ENCODE peak calls at places on chromosomes 6 and 20, in seven cellular contexts. V is NB4, F is AG04450, S is aorta, Y is stomach, I is prostate gland, U is Peyer's patch. E is an unnamed sample.

GRCh38 chr6:18990313-18990978 is 603.3 kb downstream of the RNF144B start:
- DNase-seq in I (peak), V (peak), S (peak), F (no peak), Y (peak), U (peak), E (peak)

GRCh38 chr20:939606-940005 is 23.5 kb upstream of the ANGPT4 start:
- DNase-seq in I (no peak), S (no peak), Y (no peak), U (no peak), V (no peak), F (no peak), E (no peak)

GRCh38 chr20:34864216-34864615 is 8.4 kb downstream of the GGT7 start:
- DNase-seq in F (no peak), I (no peak), U (no peak), Y (no peak), V (no peak), S (no peak), E (no peak)

GRCh38 chr20:47785900-47786762 is 850 bp upstream of the SULF2 start:
- DNase-seq in V (peak), I (peak), F (no peak), S (peak), Y (peak), U (peak), E (no peak)

GRCh38 chr20:59299961-59300340 is 460 bp upstream of the EDN3 start:
- DNase-seq in Y (no peak), V (peak), U (peak), I (peak), S (no peak), F (no peak), E (no peak)

GRCh38 chr6:83092756-83093399 is 25.4 kb downstream of the DOP1A start:
- DNase-seq in S (no peak), F (no peak), Y (no peak), I (no peak), U (no peak), V (no peak), E (no peak)

GRCh38 chr6:5764401-5764955 is 242.2 kb downstream of the NRN1 start:
- DNase-seq in S (peak), I (no peak), V (no peak), Y (no peak), U (no peak), F (peak), E (no peak)

GRCh38 chr6:166936079-166936787 is 20.1 kb downstream of the RNASET2 start:
- DNase-seq in I (no peak), V (peak), F (no peak), Y (no peak), S (no peak), U (no peak), E (no peak)

GRCh38 chr20:63235399-63235983 is at the start of gene BIRC7:
- DNase-seq in Y (no peak), I (no peak), F (no peak), S (no peak), V (peak), U (no peak), E (no peak)

GRCh38 chr6:14881399-14881798 is 364.5 kb upstream of the JARID2 start:
- DNase-seq in U (no peak), I (no peak), V (peak), S (no peak), Y (no peak), F (no peak), E (no peak)

GRCh38 chr6:119162134-119162761 is 83.8 kb upstream of the FAM184A start:
- DNase-seq in U (no peak), I (no peak), S (no peak), F (no peak), Y (no peak), V (no peak), E (no peak)

GRCh38 chr6:148396411-148396810 is 53.8 kb downstream of the SASH1 start:
- DNase-seq in V (no peak), I (no peak), S (no peak), F (no peak), Y (no peak), U (no peak), E (no peak)

GRCh38 chr6:42783177-42783875 is 1.5 kb downstream of the BICRAL start:
- DNase-seq in I (peak), S (peak), Y (peak), F (peak), U (peak), V (peak), E (no peak)

GRCh38 chr20:22928679-22929078 is 106.4 kb upstream of the SSTR4 start:
- DNase-seq in F (no peak), I (no peak), V (no peak), S (no peak), Y (no peak), U (no peak), E (no peak)

GRCh38 chr20:2123720-2124119 is 22.1 kb downstream of the STK35 start:
- DNase-seq in Y (no peak), I (no peak), U (no peak), V (no peak), S (no peak), F (no peak), E (no peak)

GRCh38 chr6:36947570-36948351 is 6.8 kb upstream of the PI16 start:
- DNase-seq in V (no peak), U (no peak), I (no peak), S (no peak), F (no peak), Y (no peak), E (no peak)

GRCh38 chr6:150163970-150164369 is 21.1 kb downstream of the PPP1R14C start:
- DNase-seq in F (no peak), Y (no peak), V (no peak), S (no peak), I (no peak), U (no peak), E (no peak)

GRCh38 chr6:72579865-72580264 is 42.0 kb upstream of the KCNQ5 start:
- DNase-seq in Y (no peak), F (no peak), V (peak), U (no peak), I (no peak), S (no peak), E (no peak)

GRCh38 chr6:81854474-81854873 is 102.0 kb upstream of the TENT5A start:
- DNase-seq in I (no peak), V (no peak), S (no peak), F (no peak), U (no peak), Y (no peak), E (no peak)

GRCh38 chr6:90175627-90176538 is 120.8 kb downstream of the BACH2 start:
- DNase-seq in U (no peak), F (no peak), I (peak), S (peak), Y (no peak), V (no peak), E (no peak)

DNA sequence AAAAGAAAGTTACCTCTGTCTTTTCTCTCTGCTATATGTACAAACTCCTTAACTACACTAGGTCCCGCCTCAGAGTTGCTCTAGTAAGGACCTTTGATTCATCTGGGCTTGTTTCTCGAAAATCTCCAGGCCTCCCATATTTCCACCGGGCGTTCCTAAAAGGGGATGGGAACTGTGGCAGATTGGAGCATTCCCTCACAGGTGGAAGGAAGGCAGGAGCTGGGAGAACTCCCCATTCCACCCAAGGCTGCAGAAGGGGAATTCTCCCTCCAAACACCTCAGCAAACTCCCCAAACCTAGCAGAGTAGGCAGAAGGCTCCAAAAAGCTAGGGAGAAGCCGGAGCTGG is 1.6 kb upstream of the TFAP2A start:
- DNase-seq in Y (no peak), U (no peak), V (no peak), I (no peak), S (no peak), F (no peak), E (no peak)
- H3K4me3 ChIP-seq in Y (peak), U (no peak), V (no peak), I (no peak), S (no peak), F (no peak), E (no peak)

GRCh38 chr20:4766631-4767030 is 44.9 kb downstream of the PRND start:
- DNase-seq in V (peak), I (no peak), S (peak), Y (no peak), U (no peak), F (no peak), E (no peak)
- H3K4me3 ChIP-seq in V (peak), I (no peak), S (no peak), Y (no peak), U (no peak), F (no peak), E (no peak)

DNA sequence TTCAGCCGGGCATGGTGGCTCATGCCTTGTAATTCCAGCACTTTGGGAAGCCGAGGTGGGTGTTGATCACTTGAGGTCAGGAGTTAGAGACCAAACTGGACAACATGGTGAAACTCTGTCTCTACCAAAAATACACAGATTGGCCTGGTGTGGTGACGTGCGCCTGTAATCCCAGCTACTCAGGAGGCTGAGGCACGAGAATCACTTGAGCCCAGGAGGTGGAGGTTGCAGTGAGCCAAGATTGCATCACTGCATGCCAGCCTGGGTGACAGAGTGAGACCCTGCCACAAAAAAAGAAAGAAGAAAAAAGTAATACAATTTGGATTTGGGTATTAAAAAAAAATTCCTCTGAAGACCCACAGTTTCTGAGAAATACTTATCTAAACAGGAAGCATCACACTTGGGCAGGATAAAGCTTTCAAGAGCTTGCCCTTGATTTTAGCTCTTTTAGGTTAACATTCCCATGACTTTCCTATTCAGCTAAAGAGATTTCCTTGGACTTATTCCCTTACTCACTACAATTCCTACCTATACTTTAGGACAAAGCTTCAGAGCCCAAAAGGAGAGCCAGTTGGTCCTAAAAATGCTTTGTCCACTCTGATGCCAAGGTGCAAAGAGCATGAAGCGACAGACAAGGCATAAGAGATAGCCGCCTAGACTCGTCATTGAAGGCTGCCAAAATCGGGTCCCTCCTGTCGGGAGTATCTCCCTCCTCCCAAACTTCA is 1.9 kb downstream of the ELOVL2 start:
- DNase-seq in V (no peak), S (no peak), Y (no peak), I (no peak), U (no peak), F (no peak), E (no peak)
- H3K4me3 ChIP-seq in V (no peak), S (no peak), Y (no peak), I (no peak), U (no peak), F (no peak), E (no peak)

DNA sequence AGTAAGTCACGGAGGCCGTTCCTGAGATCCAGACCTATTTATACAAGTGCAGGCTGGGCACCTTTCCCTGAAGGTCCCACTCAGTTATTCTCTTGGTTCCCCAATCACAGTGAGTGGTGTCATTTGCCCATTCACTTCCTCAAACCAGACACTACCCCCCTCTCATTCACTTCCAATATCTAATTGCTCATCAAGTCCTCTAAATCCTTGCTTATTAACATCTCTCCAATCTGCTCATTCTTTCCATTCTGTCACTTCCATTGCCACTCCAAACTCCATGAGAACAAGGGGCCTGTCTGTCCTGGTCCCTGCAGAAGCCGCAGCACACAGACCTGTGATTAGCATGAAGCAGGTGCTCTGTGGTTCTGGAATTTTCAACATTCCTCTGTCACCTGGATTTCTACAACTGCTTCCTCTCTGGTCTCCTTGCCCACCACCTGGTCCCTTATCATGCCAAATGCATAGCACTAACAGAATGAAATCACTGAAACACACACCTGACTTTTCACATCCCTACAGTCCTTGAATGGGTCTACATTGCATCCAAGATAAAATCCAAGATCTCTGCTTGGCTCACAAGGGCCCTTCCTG is 55.8 kb downstream of the ATXN1 start:
- DNase-seq in V (peak), I (no peak), U (no peak), S (no peak), Y (no peak), F (no peak), E (no peak)
- H3K4me3 ChIP-seq in V (no peak), I (no peak), U (no peak), S (no peak), Y (no peak), F (no peak), E (no peak)

E was measured in LNCaP clone FGC.